ENCODE peak calls at places on chromosomes 2 and 18, in eight cellular contexts. J, E, R, Q, F, C, T and W are unnamed samples.

GRCh38 chr2:224025874-224026273 is 13.2 kb downstream of the SERPINE2 start:
- DNase-seq in R (no peak), C (no peak), E (no peak), T (no peak), F (peak; percentile 42), J (no peak), Q (no peak), W (peak; percentile 76)

GRCh38 chr18:63445067-63445466 is 22.8 kb upstream of the VPS4B start:
- DNase-seq in Q (peak; percentile 93), J (no peak), C (no peak), F (no peak), E (no peak), T (no peak), R (no peak), W (no peak)

GRCh38 chr2:171855401-171855800 is 38.6 kb downstream of the SLC25A12 start:
- DNase-seq in Q (peak; percentile 48), F (no peak), T (no peak), C (no peak), J (peak; percentile 20), R (no peak), E (no peak), W (no peak)

GRCh38 chr2:185417111-185417510 is 321.5 kb upstream of the FSIP2 start:
- DNase-seq in Q (peak; percentile 2), F (no peak), R (no peak), T (no peak), C (no peak), E (no peak), J (no peak), W (no peak)

GRCh38 chr2:174656671-174657171 is 59.1 kb upstream of the WIPF1 start:
- DNase-seq in J (no peak), R (no peak), T (no peak), Q (no peak), E (no peak), C (no peak), F (no peak), W (no peak)

GRCh38 chr2:238024986-238025385 is 35.8 kb upstream of the SCLY start:
- DNase-seq in J (peak; percentile 89), E (no peak), T (no peak), C (no peak), R (no peak), F (no peak), Q (peak; percentile 93), W (no peak)

GRCh38 chr2:241373449-241373848 is 17.4 kb downstream of the FARP2 start:
- DNase-seq in C (no peak), T (no peak), E (no peak), F (no peak), Q (no peak), R (no peak), J (no peak), W (no peak)

GRCh38 chr2:45439788-45440773 is 171.0 kb downstream of the SRBD1 start:
- DNase-seq in C (no peak), Q (no peak), J (peak; percentile 45), E (no peak), F (no peak), R (no peak), T (no peak), W (peak; percentile 27)

GRCh38 chr2:134282638-134283400 is 28.9 kb downstream of the MGAT5 start:
- DNase-seq in C (no peak), Q (no peak), J (no peak), R (no peak), T (no peak), F (peak; percentile 53), E (no peak), W (peak; percentile 96)

GRCh38 chr2:237025090-237025865 is 60.4 kb upstream of the COPS8 start:
- DNase-seq in T (peak; percentile 73), J (peak; percentile 90), C (no peak), R (no peak), Q (peak; percentile 90), F (no peak), E (no peak), W (no peak)

GRCh38 chr2:99819766-99820165 is 322.6 kb downstream of the AFF3 start:
- DNase-seq in R (no peak), Q (no peak), C (peak; percentile 28), E (no peak), F (no peak), T (no peak), J (no peak), W (no peak)

GRCh38 chr2:207674826-207675225 is 36.6 kb upstream of the CCNYL1 start:
- DNase-seq in R (no peak), E (no peak), C (peak; percentile 21), J (no peak), F (no peak), T (no peak), Q (no peak), W (no peak)

GRCh38 chr18:79548077-79548450 is 131.5 kb upstream of the CTDP1 start:
- DNase-seq in T (peak; percentile 52), C (no peak), F (no peak), E (no peak), J (no peak), Q (no peak), R (peak; percentile 11), W (no peak)

GRCh38 chr18:34358923-34359322 is 134.2 kb upstream of the NOL4 start:
- DNase-seq in T (no peak), C (no peak), Q (peak; percentile 3), J (no peak), F (no peak), E (no peak), R (no peak), W (peak; percentile 88)

GRCh38 chr18:76616373-76616772 is 121.3 kb upstream of the ZNF516 start:
- DNase-seq in C (no peak), R (no peak), J (no peak), E (no peak), T (no peak), Q (no peak), F (no peak), W (no peak)

GRCh38 chr2:165423081-165423480 is 46.4 kb upstream of the CSRNP3 start:
- DNase-seq in J (no peak), T (no peak), Q (no peak), R (no peak), E (no peak), C (no peak), F (no peak), W (no peak)

GRCh38 chr2:102317715-102318114 is 6.4 kb downstream of the IL1RL1 start:
- DNase-seq in J (no peak), Q (peak; percentile 88), E (no peak), R (no peak), C (peak; percentile 5), F (peak; percentile 6), T (no peak), W (no peak)

GRCh38 chr18:24628360-24628759 is 167.9 kb downstream of the HRH4 start:
- DNase-seq in E (no peak), J (peak; percentile 10), Q (peak; percentile 21), C (no peak), F (no peak), R (no peak), T (no peak), W (no peak)

GRCh38 chr2:139990646-139991335 is 1210.6 kb upstream of the NXPH2 start:
- DNase-seq in C (no peak), J (no peak), R (no peak), E (no peak), T (peak; percentile 36), F (no peak), Q (no peak), W (no peak)
- H3K4me3 ChIP-seq in C (no peak overlapping the region), J (no peak overlapping the region), R (no peak overlapping the region), E (no peak overlapping the region), T (no peak overlapping the region), F (no peak overlapping the region), Q (no peak overlapping the region), W (no peak overlapping the region)

GRCh38 chr18:36296591-36297418 is 708 bp upstream of the FHOD3 start:
- DNase-seq in T (peak; percentile 75), Q (peak; percentile 70), F (no peak), R (peak; percentile 85), C (peak; percentile 88), J (peak; percentile 77), E (peak; percentile 86), W (peak; percentile 68)
- TF ChIP-seq CTCF in T (peak; percentile 20), Q (peak; percentile 30), F (no peak), R (no peak), C (peak; percentile 62), J (peak; percentile 71), E (peak; percentile 68), W (peak; percentile 29)

GRCh38 chr2:32756074-32756727 is 128.4 kb downstream of the TTC27 start:
- DNase-seq in J (no peak), R (no peak), Q (no peak), C (no peak), E (no peak), T (no peak), F (no peak), W (no peak)
- H3K4me3 ChIP-seq in J (no peak overlapping the region), R (no peak overlapping the region), Q (no peak overlapping the region), C (no peak overlapping the region), E (no peak overlapping the region), T (no peak overlapping the region), F (no peak overlapping the region), W (no peak overlapping the region)

GRCh38 chr2:28390857-28391563 is 1.6 kb upstream of the FOSL2 start:
- DNase-seq in R (peak; percentile 92), T (peak; percentile 95), F (no peak), C (peak; percentile 79), E (peak; percentile 80), J (no peak), Q (peak; percentile 78), W (no peak)

GRCh38 chr2:28393115-28393836 is 618 bp downstream of the FOSL2 start:
- DNase-seq in T (peak; percentile 87), F (peak; percentile 55), Q (peak; percentile 63), C (peak; percentile 72), E (peak; percentile 66), J (peak; percentile 68), R (peak; percentile 78), W (peak; percentile 56)

GRCh38 chr2:28390241-28390856 is 2.3 kb upstream of the FOSL2 start:
- DNase-seq in J (peak; percentile 91), T (peak; percentile 92), F (peak; percentile 91), E (peak; percentile 88), Q (peak; percentile 89), R (peak; percentile 95), C (peak; percentile 79), W (peak; percentile 88)

GRCh38 chr2:28392297-28393114 is at the start of gene FOSL2:
- DNase-seq in Q (peak; percentile 100), T (peak; percentile 98), F (peak; percentile 96), R (peak; percentile 96), J (peak; percentile 100), C (peak; percentile 93), E (peak; percentile 96), W (peak; percentile 98)

DNA sequence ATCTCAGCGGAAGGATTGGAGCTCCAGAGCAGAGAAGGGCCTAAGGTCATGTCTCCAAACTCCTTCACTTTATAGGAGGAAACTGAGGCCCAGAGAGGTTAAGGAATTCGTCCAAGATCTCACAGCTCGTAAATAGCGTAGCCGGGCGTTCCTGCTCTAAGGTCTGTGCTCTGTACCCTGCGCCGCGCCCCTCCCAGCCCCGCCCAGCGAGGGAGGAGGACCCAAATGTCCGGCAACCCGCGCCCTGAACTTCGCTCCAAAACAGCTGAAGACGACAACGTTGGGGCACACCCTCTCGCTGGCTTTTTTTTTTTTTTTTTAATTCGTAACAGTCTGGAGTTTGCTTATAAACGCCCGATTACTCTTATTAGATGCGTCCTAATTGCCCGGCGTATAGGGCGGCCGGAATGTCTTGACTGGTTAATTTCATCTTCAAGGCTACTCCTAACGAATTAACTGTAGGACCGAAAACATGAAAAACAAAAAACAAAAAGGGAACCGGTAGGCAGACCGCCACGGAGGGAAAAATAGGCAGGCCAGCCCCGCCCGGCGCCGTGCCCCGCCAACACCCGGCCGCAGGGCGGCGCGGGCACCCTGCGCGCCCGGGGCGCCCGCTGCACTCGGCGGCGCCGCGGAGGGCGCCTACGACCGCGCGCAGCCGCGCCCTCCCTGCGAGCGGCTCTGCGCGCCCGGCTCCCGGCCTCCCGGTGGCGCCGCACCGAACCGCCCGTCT is 928 bp upstream of the FOSL2 start:
- DNase-seq in Q (peak; percentile 78), J (peak; percentile 79), T (peak; percentile 97), F (peak; percentile 67), R (peak; percentile 92), E (peak; percentile 75), C (peak; percentile 66), W (peak; percentile 83)
- TF ChIP-seq CTCF in Q (no peak), J (peak; percentile 24), T (peak; percentile 29), F (peak; percentile 30), R (peak; percentile 5), E (no peak), C (peak; percentile 13), W (no peak)